ENCODE peak calls at places on chromosomes 7 and 10, in five cellular contexts. Q is endothelial cell of umbilical vein; A is effector memory CD4-positive, alpha-beta T cell; R is breast epithelium; I is cardiac muscle cell. H is an unnamed sample. For H3K27me3, the result is how much of the 10 kb centered on the place peaks cover.

GRCh38 chr7:22452142-22452763 is 47.7 kb downstream of the STEAP1B start:
- DNase-seq in Q (peak), A (no peak), R (no peak), I (peak), H (peak)

GRCh38 chr7:1359681-1360485 is 99.4 kb downstream of the MICALL2 start:
- DNase-seq in Q (no peak), A (no peak), R (no peak), I (no peak), H (no peak)

GRCh38 chr7:155426543-155427410 is 31.2 kb upstream of the EN2 start:
- DNase-seq in Q (no peak), A (no peak), R (no peak), I (no peak), H (no peak)

GRCh38 chr10:94420998-94421397 is 18.7 kb downstream of the TBC1D12 start:
- DNase-seq in Q (no peak), A (no peak), R (no peak), I (no peak), H (no peak)

GRCh38 chr10:46216836-46217748 is 69.7 kb upstream of the ANTXRL start:
- DNase-seq in Q (no peak), A (no peak), R (no peak), I (no peak), H (peak)

GRCh38 chr10:126384269-126384873 is 3.9 kb downstream of the ADAM12 start:
- DNase-seq in Q (no peak), A (no peak), R (no peak), I (no peak), H (no peak)

GRCh38 chr7:1794888-1795542 is 124.9 kb downstream of the ELFN1 start:
- DNase-seq in Q (no peak), A (no peak), R (no peak), I (no peak), H (no peak)

GRCh38 chr7:134992626-134993179 is 6.4 kb downstream of the AGBL3 start:
- DNase-seq in Q (peak), A (no peak), R (no peak), I (no peak), H (no peak)

GRCh38 chr7:148700693-148701092 is 2.0 kb downstream of the CUL1 start:
- DNase-seq in Q (peak), A (peak), R (no peak), I (peak), H (peak)

GRCh38 chr7:117169907-117170306 is 153.0 kb downstream of the WNT2 start:
- DNase-seq in Q (peak), A (no peak), R (no peak), I (no peak), H (no peak)

GRCh38 chr10:32169556-32169955 is 113.3 kb upstream of the KIF5B start:
- DNase-seq in Q (peak), A (no peak), R (no peak), I (no peak), H (no peak)

GRCh38 chr10:70907619-70908425 is 19.5 kb upstream of the PCBD1 start:
- DNase-seq in Q (no peak), A (no peak), R (no peak), I (no peak), H (no peak)

GRCh38 chr10:99233000-99233679 is 2.5 kb downstream of the HPSE2 start:
- DNase-seq in Q (no peak), A (no peak), R (no peak), I (no peak), H (no peak)

GRCh38 chr7:33129806-33130153 is 416 bp downstream of the BBS9 start:
- DNase-seq in Q (no peak), A (no peak), R (no peak), I (no peak), H (no peak)

GRCh38 chr10:131061221-131061620 is 250.3 kb downstream of the TCERG1L start:
- DNase-seq in Q (no peak), A (no peak), R (no peak), I (no peak), H (no peak)

GRCh38 chr10:33880291-33880690 is 545.8 kb upstream of the NRP1 start:
- DNase-seq in Q (no peak), A (no peak), R (no peak), I (no peak), H (no peak)

GRCh38 chr7:44678468-44679179 is 70.0 kb upstream of the ZMIZ2 start:
- DNase-seq in Q (no peak), A (no peak), R (peak), I (no peak), H (no peak)

GRCh38 chr7:146660839-146661238 is 544.2 kb downstream of the CNTNAP2 start:
- DNase-seq in Q (no peak), A (no peak), R (no peak), I (peak), H (no peak)

GRCh38 chr7:82015751-82016150 is 245.9 kb upstream of the HGF start:
- DNase-seq in Q (no peak), A (no peak), R (no peak), I (no peak), H (no peak)

GRCh38 chr7:130189281-130189782 is 15.9 kb downstream of the TMEM209 start:
- DNase-seq in Q (no peak), A (no peak), R (no peak), I (no peak), H (no peak)

GRCh38 chr10:101710064-101710695 is 15.2 kb upstream of the FBXW4 start:
- DNase-seq in Q (peak), A (no peak), R (no peak), I (peak), H (no peak)

GRCh38 chr10:101708870-101709269 is 13.9 kb upstream of the FBXW4 start:
- DNase-seq in Q (no peak), A (no peak), R (no peak), I (no peak), H (no peak)

GRCh38 chr10:101709359-101710063 is 14.5 kb upstream of the FBXW4 start:
- DNase-seq in Q (peak), A (no peak), R (no peak), I (no peak), H (no peak)

GRCh38 chr10:101710793-101711192 is 15.8 kb upstream of the FBXW4 start:
- DNase-seq in Q (no peak), A (no peak), R (no peak), I (no peak), H (no peak)

GRCh38 chr10:101708073-101708472 is 13.1 kb upstream of the FBXW4 start:
- DNase-seq in Q (no peak), A (no peak), R (no peak), I (no peak), H (no peak)
- H3K4me3 ChIP-seq in Q (no peak), A (no peak), R (no peak), I (no peak), H (no peak)

GRCh38 chr7:100390286-100391028 is 17.2 kb downstream of the PILRA start:
- DNase-seq in Q (no peak), A (no peak), R (no peak), I (no peak), H (no peak)
- H3K27me3 ChIP-seq in Q (under half), A (under half), R (under half), I (under half), H (under half)

DNA sequence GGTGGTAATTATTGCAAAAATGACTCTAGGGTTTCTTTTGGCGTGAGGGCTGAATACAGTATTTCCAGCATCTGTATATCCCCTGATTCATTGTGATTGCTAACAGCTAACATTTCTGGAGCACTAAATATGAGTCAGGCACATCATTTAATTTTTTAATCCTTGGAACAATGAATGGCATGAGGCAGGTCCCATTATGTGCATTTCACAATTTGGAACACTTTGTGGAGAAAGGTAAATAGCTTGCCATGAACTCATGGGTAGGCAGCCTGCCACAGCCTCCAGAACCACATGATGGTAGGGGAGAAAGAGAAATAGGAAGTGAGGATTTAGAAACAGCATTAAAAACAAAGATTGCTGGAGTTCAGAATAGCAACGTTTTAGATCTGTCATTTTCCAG is 1.7 kb downstream of the NPTX2 start:
- DNase-seq in Q (no peak), A (no peak), R (no peak), I (no peak), H (no peak)
- H3K4me3 ChIP-seq in Q (no peak), A (no peak), R (no peak), I (no peak), H (no peak)

GRCh38 chr10:103822052-103822716 is 33.2 kb downstream of the SH3PXD2A start:
- DNase-seq in Q (no peak), A (no peak), R (no peak), I (no peak), H (no peak)
- H3K27me3 ChIP-seq in Q (under half), A (under half), R (under half), I (under half), H (under half)

DNA sequence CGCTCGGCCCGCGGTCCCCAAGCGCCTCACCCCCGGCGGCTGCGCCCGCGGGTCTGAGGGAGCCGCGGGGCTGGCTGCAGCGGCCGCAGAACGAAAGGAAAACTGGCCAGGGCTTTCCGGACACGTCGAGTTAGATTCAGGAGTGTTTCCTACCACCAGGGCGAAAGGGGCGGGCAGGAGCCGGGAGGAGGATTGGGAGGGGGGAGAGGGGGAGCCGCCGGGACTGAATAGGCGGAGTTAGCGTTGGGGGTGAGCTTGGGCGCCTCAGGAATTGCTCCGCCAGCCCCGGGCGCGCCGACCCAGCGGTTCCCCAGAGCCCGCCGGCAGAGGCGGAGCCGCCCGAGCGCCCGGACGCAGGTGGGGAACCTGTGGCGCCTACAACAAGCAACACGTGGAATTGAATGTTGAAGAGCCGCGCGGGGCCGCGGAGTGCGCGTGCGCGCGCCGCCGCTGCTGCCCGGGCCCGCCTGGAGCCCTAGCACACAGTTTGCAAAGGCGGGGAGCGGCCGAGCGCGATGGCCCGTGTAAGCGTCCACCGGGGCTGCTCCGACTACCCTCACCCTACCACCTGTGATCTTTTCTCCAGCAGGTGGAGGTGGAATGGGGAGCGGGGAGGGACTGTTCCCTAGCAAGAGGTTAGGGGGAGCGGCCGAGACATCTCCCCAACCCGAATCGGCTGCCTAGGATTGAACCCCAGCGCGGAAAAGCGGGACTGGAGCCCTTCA is at the start of gene CADPS2:
- DNase-seq in Q (peak), A (no peak), R (peak), I (peak), H (peak)
- H3K4me3 ChIP-seq in Q (peak), A (no peak), R (peak), I (peak), H (peak)

GRCh38 chr7:25856056-25856780 is 295.8 kb upstream of the NFE2L3 start:
- DNase-seq in Q (no peak), A (no peak), R (no peak), I (peak), H (peak)
- H3K27me3 ChIP-seq in Q (under half), A (half or more), R (half or more), I (under half), H (under half)